ENCODE peak calls at places on chromosomes 1 and 21, in ten cellular contexts. C, J, X, W, M, S, Z, L, N and R are unnamed samples.

GRCh38 chr1:151968058-151968457 is 25.6 kb downstream of the S100A10 start:
- DNase-seq in N (no peak), L (peak; percentile 25), J (peak; percentile 72), S (peak; percentile 52), M (no peak), X (peak; percentile 55), C (peak; percentile 41), Z (peak; percentile 53), W (no peak), R (no peak)

GRCh38 chr1:99970713-99971255 is 988 bp downstream of the SLC35A3 start:
- DNase-seq in C (no peak), N (no peak), L (no peak), Z (peak; percentile 7), M (no peak), S (no peak), X (peak; percentile 34), J (peak; percentile 2), W (no peak), R (no peak)

GRCh38 chr1:210098376-210098775 is 134.2 kb upstream of the SERTAD4 start:
- DNase-seq in X (no peak), L (no peak), S (no peak), J (peak; percentile 19), W (no peak), C (no peak), M (no peak), N (no peak), Z (no peak), R (no peak)

GRCh38 chr1:159924025-159924790 is 1.1 kb downstream of the TAGLN2 start:
- DNase-seq in S (peak; percentile 96), X (peak; percentile 90), L (peak; percentile 92), J (peak; percentile 89), N (no peak), Z (peak; percentile 91), W (peak; percentile 93), M (peak; percentile 96), C (peak; percentile 89), R (peak; percentile 84)

GRCh38 chr1:150456161-150456647 is 31.0 kb upstream of the TARS2 start:
- DNase-seq in N (no peak), Z (no peak), S (no peak), J (no peak), C (no peak), L (no peak), M (no peak), W (no peak), X (no peak), R (no peak)

GRCh38 chr1:83822206-83822605 is 176.7 kb downstream of the TTLL7 start:
- DNase-seq in C (no peak), S (no peak), W (no peak), J (no peak), N (no peak), Z (no peak), M (no peak), L (no peak), X (no peak), R (no peak)

GRCh38 chr1:203278087-203278884 is 27.0 kb upstream of the BTG2 start:
- DNase-seq in W (peak; percentile 98), C (peak; percentile 81), M (peak; percentile 99), Z (peak; percentile 94), S (no peak), X (peak; percentile 83), J (peak; percentile 45), L (peak; percentile 96), N (no peak), R (peak; percentile 97)

GRCh38 chr1:67724928-67725560 is 40.0 kb downstream of the GADD45A start:
- DNase-seq in C (peak; percentile 85), Z (peak; percentile 49), L (peak; percentile 84), S (no peak), N (no peak), X (no peak), W (peak; percentile 59), J (no peak), M (no peak), R (no peak)

GRCh38 chr1:221598122-221598521 is 143.8 kb downstream of the DUSP10 start:
- DNase-seq in W (no peak), N (no peak), X (no peak), C (no peak), S (no peak), M (no peak), L (no peak), J (no peak), Z (no peak), R (no peak)

GRCh38 chr1:37797750-37798345 is 4.2 kb downstream of the MANEAL start:
- DNase-seq in Z (no peak), M (no peak), N (no peak), X (no peak), C (peak; percentile 74), J (peak; percentile 34), W (no peak), L (no peak), S (no peak), R (no peak)

GRCh38 chr1:206631085-206631509 is 4.2 kb upstream of the DYRK3 start:
- DNase-seq in L (peak; percentile 85), Z (peak; percentile 62), M (peak; percentile 88), C (peak; percentile 93), W (peak; percentile 91), J (peak; percentile 85), N (peak; percentile 60), X (peak; percentile 56), S (peak; percentile 82), R (no peak)

GRCh38 chr1:246831543-246831942 is 100.2 kb downstream of the AHCTF1 start:
- DNase-seq in M (no peak), W (no peak), Z (no peak), N (no peak), J (no peak), X (no peak), C (no peak), S (no peak), L (no peak), R (no peak)

GRCh38 chr1:84156210-84156621 is 12.1 kb downstream of the PRKACB start:
- DNase-seq in J (no peak), N (no peak), S (peak; percentile 2), X (no peak), M (no peak), Z (no peak), L (no peak), C (peak; percentile 90), W (no peak), R (no peak)

GRCh38 chr21:36806103-36806502 is 107.2 kb downstream of the SIM2 start:
- DNase-seq in Z (no peak), S (no peak), X (no peak), C (peak; percentile 60), W (no peak), M (no peak), J (peak; percentile 13), L (no peak), N (no peak), R (no peak)

GRCh38 chr1:151547900-151548230 is 7.8 kb downstream of the TUFT1 start:
- DNase-seq in S (no peak), X (no peak), N (no peak), M (no peak), W (no peak), J (no peak), Z (no peak), C (no peak), L (no peak), R (no peak)

GRCh38 chr1:75123756-75124155 is 10.4 kb upstream of the LHX8 start:
- DNase-seq in M (no peak), N (no peak), S (no peak), L (no peak), C (no peak), X (no peak), W (no peak), Z (no peak), J (no peak), R (no peak)

GRCh38 chr1:10046356-10047085 is 13.8 kb downstream of the UBE4B start:
- DNase-seq in W (no peak), N (no peak), J (no peak), S (no peak), Z (peak; percentile 69), X (no peak), C (no peak), M (peak; percentile 71), L (no peak), R (no peak)

GRCh38 chr1:107263291-107263790 is 122.5 kb downstream of the NTNG1 start:
- DNase-seq in C (no peak), X (no peak), W (no peak), S (no peak), M (no peak), L (no peak), Z (no peak), N (no peak), J (no peak), R (no peak)

GRCh38 chr1:198837276-198838021 is 198.6 kb downstream of the PTPRC start:
- DNase-seq in L (no peak), X (peak; percentile 64), M (no peak), W (no peak), S (no peak), N (no peak), C (no peak), Z (no peak), J (no peak), R (no peak)
- TF ChIP-seq CTCF in L (no peak), X (no peak), M (no peak), W (no peak), S (no peak), N (no peak), C (no peak), Z (no peak), J (no peak), R (no peak)

DNA sequence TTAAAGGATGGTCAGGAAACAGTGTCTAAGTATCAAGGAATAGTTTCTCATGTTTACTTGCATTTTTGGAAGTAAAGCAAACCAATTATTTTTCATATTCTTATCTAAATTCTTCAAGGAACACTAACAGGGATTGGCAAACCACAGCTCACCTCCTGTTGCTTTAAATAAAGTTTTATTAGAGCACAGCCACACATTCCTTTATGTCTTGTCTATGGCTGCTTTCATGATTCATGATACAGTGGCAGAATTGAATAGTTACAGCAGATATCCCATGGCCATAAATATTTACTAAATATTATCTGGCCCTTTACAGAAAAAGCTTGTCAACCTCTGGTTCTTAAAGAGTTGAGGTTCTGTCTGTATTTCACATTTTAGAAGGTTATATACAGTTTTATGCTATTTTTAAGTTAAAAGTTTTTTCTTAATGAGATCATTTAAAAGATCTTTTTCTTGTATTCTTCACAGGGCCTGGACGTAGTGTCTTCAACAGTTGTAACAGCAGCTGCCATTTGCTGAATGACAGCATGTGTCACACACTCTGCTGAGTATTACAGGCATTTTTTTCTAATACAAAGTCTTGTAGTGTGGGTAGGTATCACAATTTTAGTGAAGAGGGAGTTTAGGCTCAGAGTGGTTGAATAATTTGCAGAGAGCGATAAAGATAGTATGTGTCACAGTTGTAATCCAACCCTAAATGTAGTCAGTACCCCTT is 2.6 kb downstream of the ZNF691 start:
- DNase-seq in W (no peak), X (no peak), C (no peak), M (no peak), Z (no peak), S (no peak), N (no peak), L (no peak), J (no peak), R (no peak)
- H3K4me3 ChIP-seq in W (no peak overlapping the region), X (no peak overlapping the region), C (no peak overlapping the region), M (no peak overlapping the region), Z (no peak overlapping the region), S (no peak overlapping the region), N (peak overlapping the region; percentile 97), L (no peak overlapping the region), J (no peak overlapping the region), R (no peak overlapping the region)

GRCh38 chr1:235971571-235972315 is 93.1 kb downstream of the NID1 start:
- DNase-seq in S (peak; percentile 88), Z (peak; percentile 93), W (peak; percentile 96), M (peak; percentile 98), X (peak; percentile 91), L (peak; percentile 90), J (peak; percentile 99), C (peak; percentile 93), N (peak; percentile 84), R (peak; percentile 96)
- TF ChIP-seq POLR2A in S (no peak), Z (peak; percentile 21), W (peak; percentile 75), M (peak; percentile 50), X (peak; percentile 42), L (peak; percentile 38), J (peak; percentile 38), C (peak; percentile 68), N (peak; percentile 75), R (peak; percentile 12)

GRCh38 chr1:54795100-54795665 is 5.9 kb downstream of the TTC22 start:
- DNase-seq in S (no peak), Z (no peak), X (no peak), W (no peak), C (no peak), L (no peak), J (no peak), M (no peak), N (no peak), R (no peak)
- TF ChIP-seq CTCF in S (no peak), Z (no peak), X (no peak), W (no peak), C (no peak), L (no peak), J (no peak), M (no peak), N (no peak), R (no peak)